ENCODE peak calls at places on chromosomes 12 and 14, in four cellular contexts. R, B, D and H are unnamed samples.

GRCh38 chr12:57046947-57047890 is 2.7 kb downstream of the MYO1A start:
- DNase-seq in R (no peak), D (no peak), B (no peak), H (no peak)

GRCh38 chr12:24230061-24230460 is 280.6 kb upstream of the SOX5 start:
- DNase-seq in D (no peak), B (no peak), R (no peak), H (no peak)

GRCh38 chr12:94879542-94879941 is 124.0 kb downstream of the NDUFA12 start:
- DNase-seq in B (no peak), D (no peak), R (peak), H (no peak)

GRCh38 chr12:44299524-44299923 is 463.6 kb downstream of the TMEM117 start:
- DNase-seq in B (no peak), R (no peak), D (no peak), H (no peak)

GRCh38 chr14:96069421-96069820 is 30.3 kb downstream of the C14orf132 start:
- DNase-seq in B (no peak), D (no peak), R (no peak), H (peak)

GRCh38 chr14:54483073-54483745 is 5.6 kb downstream of the GMFB start:
- DNase-seq in R (no peak), B (no peak), D (no peak), H (no peak)

GRCh38 chr14:69615471-69616407 is 4.3 kb downstream of the SUSD6 start:
- DNase-seq in R (peak), D (peak), B (peak), H (no peak)

GRCh38 chr12:74889563-74890236 is 319.9 kb downstream of the KCNC2 start:
- DNase-seq in B (peak), D (peak), R (peak), H (no peak)

GRCh38 chr14:101167428-101167827 is 263.9 kb upstream of the RTL1 start:
- DNase-seq in B (no peak), D (no peak), R (no peak), H (no peak)

GRCh38 chr12:120167529-120168095 is 26.9 kb downstream of the GCN1 start:
- DNase-seq in R (no peak), B (no peak), D (no peak), H (no peak)

GRCh38 chr14:98808494-98809407 is 463.2 kb downstream of the BCL11B start:
- DNase-seq in D (no peak), R (no peak), B (peak), H (no peak)

GRCh38 chr12:128920468-128920867 is 67.2 kb downstream of the GLT1D1 start:
- DNase-seq in B (peak), R (no peak), D (peak), H (no peak)

GRCh38 chr12:26396402-26396801 is 201.0 kb downstream of the SSPN start:
- DNase-seq in B (no peak), D (no peak), R (no peak), H (no peak)

GRCh38 chr14:38150075-38150474 is 57.6 kb upstream of the SSTR1 start:
- DNase-seq in B (no peak), D (no peak), R (peak), H (no peak)

GRCh38 chr14:100828448-100828834 is 2.5 kb downstream of the MEG3 start:
- DNase-seq in B (no peak), R (no peak), D (peak), H (no peak)

GRCh38 chr12:130137141-130138018 is 24.9 kb upstream of the FZD10 start:
- DNase-seq in B (peak), R (no peak), D (no peak), H (no peak)

GRCh38 chr12:100404769-100405407 is 48.0 kb downstream of the SLC17A8 start:
- DNase-seq in R (peak), D (peak), B (peak), H (peak)

GRCh38 chr12:123602651-123603195 is 824 bp downstream of the DDX55 start:
- DNase-seq in B (no peak), D (peak), R (peak), H (no peak)

GRCh38 chr14:51419685-51420084 is 179.6 kb downstream of the TMX1 start:
- DNase-seq in R (no peak), B (no peak), D (no peak), H (no peak)

GRCh38 chr12:50017047-50017446 is 8.2 kb downstream of the RACGAP1 start:
- DNase-seq in D (peak), R (peak), B (no peak), H (no peak)

GRCh38 chr12:106115450-106115849 is 23.3 kb downstream of the NUAK1 start:
- DNase-seq in R (no peak), B (no peak), D (no peak), H (no peak)

GRCh38 chr12:96050139-96050538 is 14.8 kb upstream of the LTA4H start:
- DNase-seq in B (no peak), R (no peak), D (no peak), H (no peak)

GRCh38 chr14:104103061-104104005 is 17.8 kb downstream of the ASPG start:
- DNase-seq in D (no peak), B (no peak), R (no peak), H (peak)

GRCh38 chr12:68589194-68589593 is 21.5 kb upstream of the RAP1B start:
- DNase-seq in B (no peak), D (no peak), R (no peak), H (no peak)

GRCh38 chr12:26767865-26768264 is 65.1 kb downstream of the ITPR2 start:
- DNase-seq in D (no peak), R (no peak), B (no peak), H (no peak)

GRCh38 chr14:38409081-38409705 is 153.3 kb upstream of the CLEC14A start:
- DNase-seq in D (peak), B (no peak), R (no peak), H (no peak)

GRCh38 chr12:111180830-111181726 is 187.8 kb downstream of the PHETA1 start:
- DNase-seq in B (no peak), D (no peak), R (no peak), H (peak)

GRCh38 chr12:78898416-78898815 is 33.8 kb downstream of the SYT1 start:
- DNase-seq in B (no peak), D (no peak), R (no peak), H (no peak)

GRCh38 chr12:31590730-31591307 is at the start of gene DENND5B:
- DNase-seq in D (peak), R (peak), B (peak), H (peak)

GRCh38 chr12:24840046-24840800 is 108.7 kb downstream of the BCAT1 start:
- DNase-seq in B (no peak), D (no peak), R (peak), H (no peak)